ENCODE peak calls at places on chromosome 11, in six cellular contexts. X is neural progenitor cell, T is psoas muscle, R is heart left ventricle, F is OCI-LY7, O is pancreas. C is an unnamed sample.

GRCh38 chr11:48037709-48038468 is 57.5 kb downstream of the PTPRJ start:
- DNase-seq in R (no peak), O (no peak), F (peak; percentile 34), T (no peak), X (no peak), C (no peak)

GRCh38 chr11:32792948-32793475 is 1.4 kb downstream of the CCDC73 start:
- DNase-seq in R (peak; percentile 28), T (no peak), O (peak; percentile 30), F (peak; percentile 56), X (peak; percentile 57), C (peak; percentile 77)

GRCh38 chr11:120931057-120931779 is 92.7 kb upstream of the TBCEL start:
- DNase-seq in X (no peak), T (no peak), O (no peak), R (no peak), F (peak; percentile 39), C (no peak)

GRCh38 chr11:32829680-32830412 is at the start of gene PRRG4:
- DNase-seq in F (peak; percentile 4), R (peak; percentile 29), O (peak; percentile 73), X (peak; percentile 82), T (peak; percentile 64), C (peak; percentile 31)

GRCh38 chr11:104618949-104619348 is 279.3 kb downstream of the CASP12 start:
- DNase-seq in X (no peak), F (no peak), O (no peak), R (no peak), T (no peak), C (no peak)

GRCh38 chr11:118294053-118294452 is 10.5 kb upstream of the CD3E start:
- DNase-seq in X (no peak), F (no peak), T (no peak), O (no peak), R (no peak), C (no peak)

GRCh38 chr11:117591316-117592039 is 205.5 kb downstream of the DSCAML1 start:
- DNase-seq in T (no peak), X (no peak), F (no peak), R (no peak), O (no peak), C (no peak)

GRCh38 chr11:106842134-106842533 is 176.1 kb downstream of the GUCY1A2 start:
- DNase-seq in T (no peak), R (no peak), F (no peak), O (no peak), X (no peak), C (no peak)

GRCh38 chr11:123405123-123405592 is 24.9 kb upstream of the GRAMD1B start:
- DNase-seq in O (no peak), T (no peak), R (peak; percentile 78), X (no peak), F (no peak), C (peak; percentile 39)

GRCh38 chr11:42234381-42235035 is 775.1 kb upstream of the LRRC4C start:
- DNase-seq in F (no peak), X (no peak), O (no peak), T (no peak), R (no peak), C (no peak)

GRCh38 chr11:97908354-97908753 is 1112.4 kb upstream of the CNTN5 start:
- DNase-seq in R (no peak), X (no peak), O (no peak), T (no peak), F (no peak), C (no peak)

GRCh38 chr11:103594283-103594682 is 442.2 kb upstream of the DDI1 start:
- DNase-seq in F (no peak), T (no peak), X (no peak), O (no peak), R (no peak), C (no peak)

GRCh38 chr11:74024630-74025029 is 15.7 kb upstream of the UCP3 start:
- DNase-seq in R (no peak), O (no peak), T (peak; percentile 81), X (no peak), F (no peak), C (peak; percentile 27)

GRCh38 chr11:64065141-64065465 is 29.4 kb downstream of the FLRT1 start:
- DNase-seq in R (no peak), T (no peak), F (no peak), X (no peak), O (no peak), C (no peak)
- H3K27ac ChIP-seq in R (no peak overlapping the region), T (no peak overlapping the region), F (no peak overlapping the region), X (no peak overlapping the region), O (no peak overlapping the region), C (no peak overlapping the region)

GRCh38 chr11:44726278-44727113 is at the start of gene TSPAN18:
- DNase-seq in R (peak; percentile 50), O (peak; percentile 23), F (peak; percentile 26), X (peak; percentile 90), T (no peak), C (no peak)
- H3K27ac ChIP-seq in R (peak within 1 kb of the TSS; percentile 83), O (no peak within 1 kb of the TSS), F (no peak within 1 kb of the TSS), X (peak within 1 kb of the TSS; percentile 94), T (peak within 1 kb of the TSS; percentile 46), C (no peak within 1 kb of the TSS)

GRCh38 chr11:12218909-12219308 is 108.5 kb downstream of the MICAL2 start:
- DNase-seq in X (no peak), F (no peak), O (no peak), T (no peak), R (no peak), C (no peak)

GRCh38 chr11:12221136-12221535 is 110.7 kb downstream of the MICAL2 start:
- DNase-seq in X (no peak), T (no peak), R (no peak), O (no peak), F (no peak), C (no peak)

GRCh38 chr11:12219732-12220131 is 109.3 kb downstream of the MICAL2 start:
- DNase-seq in O (no peak), T (no peak), X (no peak), R (no peak), F (no peak), C (no peak)

GRCh38 chr11:12222099-12222751 is 111.8 kb downstream of the MICAL2 start:
- DNase-seq in T (peak; percentile 69), X (no peak), O (no peak), R (peak; percentile 76), F (no peak), C (peak; percentile 74)

GRCh38 chr11:12220305-12220704 is 109.9 kb downstream of the MICAL2 start:
- DNase-seq in F (no peak), T (peak; percentile 83), R (peak; percentile 75), O (peak; percentile 64), X (no peak), C (peak; percentile 87)
- H3K27ac ChIP-seq in F (no peak overlapping the region), T (no peak overlapping the region), R (peak overlapping the region; percentile 72), O (peak overlapping the region; percentile 33), X (no peak overlapping the region), C (peak overlapping the region; percentile 59)

GRCh38 chr11:115471367-115471766 is 32.8 kb downstream of the CADM1 start:
- DNase-seq in F (peak; percentile 26), T (no peak), R (no peak), O (no peak), X (no peak), C (no peak)
- H3K27ac ChIP-seq in F (peak overlapping the region; percentile 87), T (no peak overlapping the region), R (no peak overlapping the region), O (no peak overlapping the region), X (no peak overlapping the region), C (no peak overlapping the region)

DNA sequence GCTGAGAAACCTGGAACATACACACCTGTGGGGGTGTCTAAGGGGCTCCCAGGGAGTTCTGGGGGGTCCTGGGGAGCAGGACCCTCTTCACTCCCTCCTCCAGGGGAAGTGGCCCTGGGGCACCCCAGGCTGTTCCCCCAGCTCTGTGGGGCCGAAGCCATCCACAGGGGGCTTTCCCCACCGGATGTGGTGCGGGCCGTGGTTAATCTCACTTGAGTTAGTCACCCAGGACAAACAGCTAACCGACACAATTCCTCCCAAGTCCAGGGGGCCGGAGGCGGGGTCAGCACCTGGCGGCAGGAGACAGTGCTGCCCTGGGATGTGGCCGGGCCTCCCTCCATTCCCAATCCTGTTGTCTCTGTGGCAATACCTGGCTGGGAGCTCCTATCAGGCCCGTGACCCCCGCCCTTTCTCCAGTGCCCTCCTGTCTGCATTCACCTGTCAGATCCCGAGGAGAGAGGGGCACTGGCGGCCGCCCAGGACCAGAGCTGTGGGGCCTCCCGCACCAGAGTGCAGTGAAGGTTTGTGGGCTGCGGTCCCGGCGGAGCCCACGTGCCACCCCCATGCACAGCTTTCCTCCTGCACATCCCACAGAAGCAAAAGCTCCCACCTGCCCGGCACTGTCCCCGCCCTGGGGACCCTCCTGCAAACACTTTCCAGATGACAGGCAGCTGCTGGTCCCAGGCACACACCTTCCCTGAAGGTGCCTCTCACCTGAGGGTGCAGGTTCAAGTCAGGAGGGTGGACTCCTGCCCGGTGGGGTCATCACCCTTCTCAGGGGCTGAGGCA is 5.2 kb upstream of the MUC5AC start:
- DNase-seq in T (no peak), O (no peak), X (no peak), R (no peak), F (no peak), C (peak; percentile 10)
- H3K27ac ChIP-seq in T (no peak overlapping the region), O (no peak overlapping the region), X (no peak overlapping the region), R (no peak overlapping the region), F (no peak overlapping the region), C (no peak overlapping the region)

GRCh38 chr11:44036811-44037657 is 10.7 kb upstream of the ACCSL start:
- DNase-seq in X (peak; percentile 94), T (peak; percentile 83), R (peak; percentile 82), F (peak; percentile 34), O (peak; percentile 57), C (peak; percentile 94)
- H3K27ac ChIP-seq in X (no peak overlapping the region), T (no peak overlapping the region), R (no peak overlapping the region), F (no peak overlapping the region), O (no peak overlapping the region), C (peak overlapping the region; percentile 47)

C was measured in testis.